ENCODE peak calls at places on chromosomes 12 and 14, in seven cellular contexts. P is NCI-H1048, I is kidney, V is renal cortical epithelial cell, X is NB4, C is GM23248, W is HFFc6. Y is an unnamed sample.

GRCh38 chr14:91019673-91020072 is 40.8 kb downstream of the RPS6KA5 start:
- DNase-seq in I (no peak), V (no peak), C (no peak), P (no peak), W (no peak), X (no peak), Y (no peak)

GRCh38 chr14:20195911-20196310 is 5.2 kb downstream of the OR11G2 start:
- DNase-seq in W (no peak), X (peak), V (no peak), C (peak), P (no peak), I (no peak), Y (no peak)

GRCh38 chr12:96263449-96263902 is 69.3 kb downstream of the ELK3 start:
- DNase-seq in X (no peak), I (no peak), V (no peak), W (no peak), P (no peak), C (no peak), Y (no peak)

GRCh38 chr12:113684053-113684907 is 212.6 kb upstream of the LHX5 start:
- DNase-seq in C (no peak), P (no peak), V (no peak), W (no peak), X (no peak), I (no peak), Y (peak)

GRCh38 chr12:15801770-15802393 is 12.7 kb upstream of the EPS8 start:
- DNase-seq in X (no peak), P (no peak), I (no peak), V (peak), W (no peak), C (no peak), Y (no peak)

GRCh38 chr14:26738571-26738970 is 140.7 kb upstream of the NOVA1 start:
- DNase-seq in P (no peak), C (peak), I (no peak), X (no peak), V (no peak), W (no peak), Y (no peak)

GRCh38 chr14:59199614-59200013 is 11.1 kb downstream of the DAAM1 start:
- DNase-seq in I (no peak), X (no peak), C (no peak), W (no peak), V (no peak), P (no peak), Y (no peak)

GRCh38 chr12:120013659-120014380 is 24.8 kb downstream of the BICDL1 start:
- DNase-seq in X (peak), C (no peak), V (peak), I (no peak), P (no peak), W (no peak), Y (no peak)

GRCh38 chr14:52801014-52801708 is 9.8 kb upstream of the GNPNAT1 start:
- DNase-seq in W (peak), C (peak), X (peak), V (peak), P (no peak), I (no peak), Y (no peak)

GRCh38 chr12:66742508-66743367 is 63.9 kb upstream of the GRIP1 start:
- DNase-seq in W (no peak), C (no peak), P (no peak), X (peak), I (no peak), V (no peak), Y (no peak)

GRCh38 chr12:126069549-126070165 is 1004.4 kb downstream of the AACS start:
- DNase-seq in V (peak), X (peak), I (no peak), C (peak), P (no peak), W (peak), Y (peak)

GRCh38 chr14:54175298-54175942 is 218.8 kb upstream of the BMP4 start:
- DNase-seq in X (peak), P (peak), I (no peak), V (peak), C (peak), W (peak), Y (peak)

GRCh38 chr12:116280590-116281290 is 3.2 kb upstream of the MED13L start:
- DNase-seq in V (no peak), P (no peak), X (peak), W (no peak), I (no peak), C (no peak), Y (no peak)